ENCODE peak calls at places on chromosomes 16 and 17, in ten cellular contexts. F is PC-9, A is vagina, I is GM23248, B is cardiac muscle cell, N is MM.1S, J is small intestine, H is fibroblast of lung, D is thyroid gland, C is stomach. O is an unnamed sample.

GRCh38 chr16:11050954-11051353 is 106.6 kb downstream of the CLEC16A start:
- DNase-seq in B (no peak), D (no peak), A (no peak), I (no peak), H (no peak), N (no peak), F (no peak), C (no peak), J (no peak), O (peak; percentile 58)

GRCh38 chr17:59634632-59635561 is 15.2 kb downstream of the CLTC start:
- DNase-seq in C (no peak), D (no peak), J (peak; percentile 43), N (peak; percentile 52), I (peak; percentile 61), A (no peak), H (no peak), B (no peak), F (no peak), O (peak; percentile 15)

GRCh38 chr16:72848045-72848410 is 199.9 kb downstream of the ZFHX3 start:
- DNase-seq in F (no peak), H (no peak), B (no peak), A (no peak), D (no peak), C (no peak), I (no peak), J (no peak), N (no peak), O (no peak)

GRCh38 chr17:39167492-39167891 is 1.5 kb upstream of the ARL5C start:
- DNase-seq in I (no peak), D (no peak), A (no peak), N (peak; percentile 71), F (no peak), H (no peak), B (no peak), J (no peak), C (no peak), O (no peak)

GRCh38 chr16:58652741-58653140 is 23.1 kb upstream of the CNOT1 start:
- DNase-seq in N (no peak), A (no peak), D (no peak), F (no peak), I (peak; percentile 48), C (no peak), J (no peak), B (peak; percentile 38), H (peak; percentile 19), O (peak; percentile 91)

GRCh38 chr17:1108560-1108809 is 71.3 kb downstream of the ABR start:
- DNase-seq in B (no peak), J (no peak), N (no peak), C (no peak), F (peak; percentile 36), I (no peak), D (peak; percentile 37), H (no peak), A (no peak), O (peak; percentile 84)

GRCh38 chr16:49912688-49913087 is 56.8 kb upstream of the ZNF423 start:
- DNase-seq in J (no peak), A (no peak), C (no peak), B (no peak), H (no peak), I (no peak), D (no peak), F (no peak), N (no peak), O (no peak)

GRCh38 chr16:11689031-11689840 is 21.0 kb downstream of the SNN start:
- DNase-seq in D (no peak), H (no peak), C (no peak), J (no peak), I (no peak), N (peak; percentile 90), F (no peak), B (no peak), A (no peak), O (no peak)

GRCh38 chr16:28298511-28298878 is 6.2 kb downstream of the SBK1 start:
- DNase-seq in H (no peak), I (no peak), C (no peak), N (no peak), A (no peak), J (no peak), F (no peak), B (no peak), D (peak; percentile 67), O (peak; percentile 90)

GRCh38 chr17:67784364-67785121 is 40.8 kb upstream of the BPTF start:
- DNase-seq in H (no peak), N (no peak), I (no peak), J (peak; percentile 55), A (no peak), C (peak; percentile 42), F (no peak), B (no peak), D (no peak), O (no peak)

GRCh38 chr17:4362141-4362540 is 4.3 kb downstream of the UBE2G1 start:
- DNase-seq in N (no peak), I (peak; percentile 32), C (no peak), A (no peak), J (no peak), B (peak; percentile 6), D (no peak), F (no peak), H (no peak), O (no peak)

GRCh38 chr17:58534901-58535421 is 20.5 kb upstream of the MTMR4 start:
- DNase-seq in A (no peak), I (peak; percentile 80), B (peak; percentile 67), C (no peak), F (no peak), N (no peak), J (peak; percentile 32), D (no peak), H (peak; percentile 57), O (no peak)

GRCh38 chr17:7862692-7863437 is 5.1 kb downstream of the CYB5D1 start:
- DNase-seq in J (no peak), C (no peak), D (peak; percentile 52), I (peak; percentile 64), B (peak; percentile 65), A (peak; percentile 82), N (no peak), F (peak; percentile 49), H (peak; percentile 39), O (peak; percentile 82)

GRCh38 chr17:61247438-61247837 is 152.2 kb upstream of the TBX2 start:
- DNase-seq in I (peak; percentile 32), N (no peak), A (no peak), F (no peak), J (no peak), H (peak; percentile 95), D (no peak), C (no peak), B (peak; percentile 90), O (no peak)
- H3K4me3 ChIP-seq in I (no peak overlapping the region), N (no peak overlapping the region), A (no peak overlapping the region), F (no peak overlapping the region), J (no peak overlapping the region), H (no peak overlapping the region), D (no peak overlapping the region), C (no peak overlapping the region), B (no peak overlapping the region), O (no peak overlapping the region)

DNA sequence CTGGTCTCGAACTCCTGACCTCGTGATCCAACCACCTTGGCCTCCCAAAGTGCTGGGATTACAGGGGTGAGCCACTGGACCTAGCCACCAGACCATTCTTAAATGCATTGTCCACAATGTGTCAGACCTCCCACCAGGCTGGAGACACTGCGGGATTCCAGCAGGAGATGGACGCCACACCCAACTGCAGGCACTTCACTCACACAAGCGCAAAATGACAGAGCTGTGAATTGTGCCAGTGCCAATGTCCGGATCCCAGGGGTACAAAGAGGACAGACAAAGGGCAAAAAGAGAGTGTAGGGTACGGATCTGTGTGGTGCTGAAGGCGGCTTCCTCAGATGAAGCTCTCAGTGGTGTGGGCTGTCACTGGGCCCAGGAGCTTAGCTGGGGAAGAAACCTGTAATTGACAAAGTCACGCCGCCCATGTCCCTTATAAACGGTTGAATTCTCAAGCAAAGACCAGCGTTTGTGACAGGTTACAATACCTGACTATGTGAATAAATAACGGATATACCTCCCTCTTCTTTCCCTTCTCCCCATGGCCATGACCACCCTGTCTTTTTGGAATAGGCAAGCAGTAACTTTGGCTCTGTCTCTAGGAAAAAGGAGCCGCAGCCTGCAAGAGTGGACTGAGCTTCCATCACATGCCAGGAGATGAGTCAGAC is 40.0 kb downstream of the HS3ST3A1 start:
- DNase-seq in I (no peak), B (peak; percentile 92), A (no peak), D (no peak), C (no peak), H (peak; percentile 98), F (no peak), N (no peak), J (no peak), O (no peak)
- H3K36me3 ChIP-seq in I (peaks cover 5% of the 10 kb centered on the region), B (no peaks in the 10 kb centered on the region), A (no peaks in the 10 kb centered on the region), D (no peaks in the 10 kb centered on the region), C (no peaks in the 10 kb centered on the region), H (no peaks in the 10 kb centered on the region), F (no peaks in the 10 kb centered on the region), N (no peaks in the 10 kb centered on the region), J (no peaks in the 10 kb centered on the region), O (no peaks in the 10 kb centered on the region)

GRCh38 chr16:8548166-8548565 is 42.1 kb downstream of the TMEM114 start:
- DNase-seq in I (no peak), B (no peak), J (peak; percentile 87), N (no peak), D (no peak), C (peak; percentile 21), F (no peak), A (no peak), H (no peak), O (no peak)

GRCh38 chr16:8549843-8550412 is 40.4 kb downstream of the TMEM114 start:
- DNase-seq in C (no peak), N (no peak), J (no peak), I (no peak), D (no peak), B (no peak), H (no peak), F (no peak), A (no peak), O (no peak)

GRCh38 chr16:8550728-8551387 is 39.5 kb downstream of the TMEM114 start:
- DNase-seq in J (peak; percentile 42), C (peak; percentile 10), D (no peak), H (no peak), F (no peak), N (no peak), A (no peak), I (no peak), B (no peak), O (no peak)

GRCh38 chr16:8551388-8552332 is 38.7 kb downstream of the TMEM114 start:
- DNase-seq in A (no peak), J (no peak), B (no peak), N (no peak), C (no peak), I (no peak), D (no peak), F (no peak), H (no peak), O (no peak)

GRCh38 chr16:8547756-8548155 is 42.6 kb downstream of the TMEM114 start:
- DNase-seq in N (no peak), C (peak; percentile 13), F (no peak), D (no peak), J (no peak), I (no peak), A (no peak), B (no peak), H (no peak), O (no peak)
- H3K27me3 ChIP-seq in N (no peaks in the 10 kb centered on the region), C (no peaks in the 10 kb centered on the region), F (peaks cover 95% of the 10 kb centered on the region), D (no peaks in the 10 kb centered on the region), J (no peaks in the 10 kb centered on the region), I (peaks cover 20% of the 10 kb centered on the region), A (no peaks in the 10 kb centered on the region), B (peaks cover 5% of the 10 kb centered on the region), H (no peaks in the 10 kb centered on the region), O (peaks cover 1% of the 10 kb centered on the region)

DNA sequence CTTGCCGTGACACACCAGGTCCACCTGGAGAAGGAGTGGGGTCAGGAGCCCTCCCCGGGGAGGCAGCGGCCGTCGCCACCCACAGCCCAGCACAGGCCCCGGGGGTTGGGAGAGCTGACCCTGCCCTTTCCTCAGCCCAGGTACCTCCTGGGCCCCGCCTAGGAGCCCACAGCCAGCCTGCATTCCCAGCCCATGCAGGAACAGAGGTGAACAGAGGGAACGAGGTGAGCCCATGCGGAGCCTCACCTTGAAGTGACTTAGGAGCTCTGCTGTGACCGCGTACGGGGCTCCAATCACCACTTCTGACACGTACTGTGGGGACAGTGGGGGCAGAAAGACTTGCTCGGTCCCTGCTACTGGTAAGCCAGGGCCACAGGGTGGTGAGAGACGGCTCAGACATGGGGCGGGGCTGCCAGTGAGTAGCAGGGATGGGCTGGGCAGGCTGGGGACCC is 3.4 kb downstream of the NPB start:
- DNase-seq in A (no peak), C (no peak), N (no peak), D (no peak), H (no peak), F (no peak), I (no peak), J (no peak), B (no peak), O (no peak)
- H3K4me3 ChIP-seq in A (no peak overlapping the region), C (no peak overlapping the region), N (no peak overlapping the region), D (no peak overlapping the region), H (no peak overlapping the region), F (no peak overlapping the region), I (no peak overlapping the region), J (no peak overlapping the region), B (no peak overlapping the region), O (no peak overlapping the region)

O was measured in H7.